ENCODE peak calls at places on chromosome 17, in four cellular contexts. J is kidney, L is psoas muscle, H is heart right ventricle. Z is an unnamed sample.

GRCh38 chr17:57391076-57391825 is 134.9 kb downstream of the MSI2 start:
- DNase-seq in L (no peak), H (no peak), J (no peak), Z (no peak)

GRCh38 chr17:31580331-31581021 is 189.0 kb downstream of the RAB11FIP4 start:
- DNase-seq in H (no peak), J (no peak), L (peak), Z (no peak)

GRCh38 chr17:39652635-39653315 is 12.4 kb upstream of the TCAP start:
- DNase-seq in J (no peak), L (no peak), H (no peak), Z (no peak)

GRCh38 chr17:27469256-27469655 is 13.0 kb downstream of the KSR1 start:
- DNase-seq in H (no peak), L (no peak), J (no peak), Z (no peak)

GRCh38 chr17:80832266-80832676 is 159.4 kb upstream of the CHMP6 start:
- DNase-seq in J (peak), L (peak), H (peak), Z (peak)

GRCh38 chr17:9258115-9259020 is 237.1 kb downstream of the NTN1 start:
- DNase-seq in L (no peak), J (peak), H (no peak), Z (no peak)

GRCh38 chr17:68533887-68534700 is 21.9 kb downstream of the PRKAR1A start:
- DNase-seq in L (no peak), H (no peak), J (no peak), Z (no peak)

GRCh38 chr17:50944054-50944901 is 78.1 kb upstream of the TOB1 start:
- DNase-seq in H (peak), J (peak), L (peak), Z (peak)

GRCh38 chr17:42337442-42337841 is 49.1 kb downstream of the STAT5A start:
- DNase-seq in L (no peak), H (no peak), J (no peak), Z (no peak)

GRCh38 chr17:42329025-42329976 is 41.0 kb downstream of the STAT5A start:
- DNase-seq in H (no peak), J (no peak), L (no peak), Z (no peak)

GRCh38 chr17:42333053-42333452 is 44.8 kb downstream of the STAT5A start:
- DNase-seq in L (no peak), H (no peak), J (no peak), Z (no peak)

GRCh38 chr17:42339221-42339620 is 49.0 kb downstream of the STAT3 start:
- DNase-seq in L (no peak), H (no peak), J (no peak), Z (no peak)

DNA sequence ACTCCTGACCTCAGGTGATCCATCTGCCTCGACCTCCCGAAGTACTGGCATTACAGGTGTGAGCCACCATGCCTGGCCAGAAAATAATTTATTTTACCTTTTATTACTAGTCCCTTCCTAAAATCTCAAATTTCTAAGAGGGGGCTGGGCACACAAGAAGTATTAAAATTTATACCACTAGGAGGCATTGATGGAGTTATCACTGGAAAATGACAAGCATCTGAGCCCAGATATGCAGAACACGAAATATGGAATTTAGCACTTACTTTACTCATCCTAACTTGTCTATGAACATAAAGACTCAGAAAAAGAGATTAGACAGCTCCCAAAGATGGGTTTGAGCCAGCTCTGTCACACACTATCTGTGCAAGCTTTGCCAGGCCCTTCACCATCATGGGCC is 46.4 kb downstream of the STAT5A start:
- DNase-seq in J (no peak), H (no peak), L (no peak), Z (no peak)
- TF ChIP-seq CTCF in J (no peak), H (no peak), L (no peak), Z (no peak)

GRCh38 chr17:69609495-69610315 is 195.2 kb downstream of the MAP2K6 start:
- DNase-seq in H (no peak), L (no peak), J (no peak), Z (no peak)
- TF ChIP-seq CTCF in H (no peak), L (peak), J (no peak), Z (peak)

DNA sequence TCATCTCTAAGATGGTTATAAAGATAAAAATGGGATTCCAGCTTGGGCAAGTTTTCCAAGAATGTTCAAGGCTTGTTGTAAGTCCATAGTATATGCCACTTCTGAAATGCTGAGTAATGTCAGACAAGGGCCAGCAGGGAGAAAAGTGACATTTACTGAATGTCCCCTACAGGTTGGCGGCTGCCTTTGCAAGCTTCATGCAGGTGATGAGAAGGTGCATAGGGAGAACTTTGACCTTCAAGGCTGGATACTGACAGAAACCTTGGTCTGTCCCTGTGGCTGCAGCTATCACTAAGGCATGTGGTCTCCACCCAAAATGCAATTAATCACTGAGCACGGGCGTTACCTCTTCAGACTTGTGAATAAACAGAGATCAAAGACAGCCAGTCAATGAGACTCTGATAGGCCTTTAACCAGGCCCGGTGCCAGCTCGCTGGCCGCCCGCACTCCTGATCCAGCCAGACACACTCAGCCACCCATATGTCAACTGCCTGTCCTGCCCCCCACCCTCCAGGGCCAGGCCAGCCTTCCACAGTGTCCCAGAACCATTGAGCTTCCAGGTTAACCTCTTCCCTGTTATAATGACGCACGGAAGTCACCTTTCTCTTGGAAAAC is 26.9 kb upstream of the AXIN2 start:
- DNase-seq in L (no peak), J (peak), H (no peak), Z (no peak)
- TF ChIP-seq CTCF in L (no peak), J (no peak), H (no peak), Z (no peak)

GRCh38 chr17:4594406-4595349 is 10.3 kb downstream of the SMTNL2 start:
- DNase-seq in H (no peak), L (peak), J (peak), Z (no peak)
- TF ChIP-seq CTCF in H (no peak), L (peak), J (peak), Z (peak)

GRCh38 chr17:16294560-16294959 is 58.7 kb downstream of the CENPV start:
- DNase-seq in L (no peak), J (no peak), H (no peak), Z (no peak)
- TF ChIP-seq CTCF in L (no peak), J (no peak), H (no peak), Z (no peak)

GRCh38 chr17:78434455-78435329 is 56.2 kb downstream of the PGS1 start:
- DNase-seq in J (no peak), L (no peak), H (no peak), Z (no peak)
- TF ChIP-seq CTCF in J (no peak), L (no peak), H (no peak), Z (no peak)

Z was measured in gastrocnemius medialis.